ENCODE peak calls at places on chromosome 13, in five cellular contexts. One of them, this sample, is unnamed.

GRCh38 chr13:30763786-30764440 is 28.6 kb downstream of the ALOX5AP start:
- DNase-seq in CD8-positive, alpha-beta T cell: no peak
- DNase-seq in fibroblast of pulmonary artery: peak
- DNase-seq in psoas muscle: no peak
- DNase-seq in nephron progenitor cell: no peak
- DNase-seq in this sample: no peak

GRCh38 chr13:113923376-113924063 is 50.4 kb downstream of the C13orf46 start:
- DNase-seq in CD8-positive, alpha-beta T cell: no peak
- DNase-seq in fibroblast of pulmonary artery: no peak
- DNase-seq in psoas muscle: no peak
- DNase-seq in nephron progenitor cell: no peak
- DNase-seq in this sample: no peak

GRCh38 chr13:104779311-104779710 is 1713.1 kb upstream of the SLC10A2 start:
- DNase-seq in CD8-positive, alpha-beta T cell: no peak
- DNase-seq in fibroblast of pulmonary artery: peak
- DNase-seq in psoas muscle: no peak
- DNase-seq in nephron progenitor cell: peak
- DNase-seq in this sample: no peak

GRCh38 chr13:56886398-56886797 is 254.3 kb upstream of the PRR20A start:
- DNase-seq in CD8-positive, alpha-beta T cell: no peak
- DNase-seq in fibroblast of pulmonary artery: no peak
- DNase-seq in psoas muscle: no peak
- DNase-seq in nephron progenitor cell: no peak
- DNase-seq in this sample: no peak

GRCh38 chr13:30849611-30850010 is 56.5 kb upstream of the MEDAG start:
- DNase-seq in CD8-positive, alpha-beta T cell: no peak
- DNase-seq in fibroblast of pulmonary artery: no peak
- DNase-seq in psoas muscle: no peak
- DNase-seq in nephron progenitor cell: no peak
- DNase-seq in this sample: no peak

GRCh38 chr13:63198076-63198475 is 1782.4 kb upstream of the PCDH20 start:
- DNase-seq in CD8-positive, alpha-beta T cell: no peak
- DNase-seq in fibroblast of pulmonary artery: peak
- DNase-seq in psoas muscle: no peak
- DNase-seq in nephron progenitor cell: no peak
- DNase-seq in this sample: no peak

GRCh38 chr13:28613562-28613961 is 45.4 kb upstream of the POMP start:
- DNase-seq in CD8-positive, alpha-beta T cell: no peak
- DNase-seq in fibroblast of pulmonary artery: no peak
- DNase-seq in psoas muscle: no peak
- DNase-seq in nephron progenitor cell: no peak
- DNase-seq in this sample: no peak

GRCh38 chr13:27770809-27771208 is 21.5 kb upstream of the GSX1 start:
- DNase-seq in CD8-positive, alpha-beta T cell: no peak
- DNase-seq in fibroblast of pulmonary artery: peak
- DNase-seq in psoas muscle: no peak
- DNase-seq in nephron progenitor cell: no peak
- DNase-seq in this sample: no peak

GRCh38 chr13:110518150-110518525 is 43.4 kb downstream of the RAB20 start:
- DNase-seq in CD8-positive, alpha-beta T cell: no peak
- DNase-seq in fibroblast of pulmonary artery: no peak
- DNase-seq in psoas muscle: no peak
- DNase-seq in nephron progenitor cell: no peak
- DNase-seq in this sample: no peak

GRCh38 chr13:99208845-99209527 is 8.3 kb downstream of the UBAC2 start:
- DNase-seq in CD8-positive, alpha-beta T cell: no peak
- DNase-seq in fibroblast of pulmonary artery: no peak
- DNase-seq in psoas muscle: no peak
- DNase-seq in nephron progenitor cell: no peak
- DNase-seq in this sample: no peak

GRCh38 chr13:37640499-37640898 is 41.9 kb upstream of the POSTN start:
- DNase-seq in CD8-positive, alpha-beta T cell: no peak
- DNase-seq in fibroblast of pulmonary artery: peak
- DNase-seq in psoas muscle: no peak
- DNase-seq in nephron progenitor cell: peak
- DNase-seq in this sample: no peak

GRCh38 chr13:24207841-24208240 is 47.3 kb downstream of the SPATA13 start:
- DNase-seq in CD8-positive, alpha-beta T cell: no peak
- DNase-seq in fibroblast of pulmonary artery: no peak
- DNase-seq in psoas muscle: no peak
- DNase-seq in nephron progenitor cell: no peak
- DNase-seq in this sample: no peak

GRCh38 chr13:74930402-74931165 is 551.4 kb downstream of the TBC1D4 start:
- DNase-seq in CD8-positive, alpha-beta T cell: no peak
- DNase-seq in fibroblast of pulmonary artery: peak
- DNase-seq in psoas muscle: no peak
- DNase-seq in nephron progenitor cell: no peak
- DNase-seq in this sample: no peak

GRCh38 chr13:113955235-113955634 is 18.6 kb downstream of the C13orf46 start:
- DNase-seq in CD8-positive, alpha-beta T cell: no peak
- DNase-seq in fibroblast of pulmonary artery: no peak
- DNase-seq in psoas muscle: peak
- DNase-seq in nephron progenitor cell: no peak
- DNase-seq in this sample: no peak

GRCh38 chr13:71913717-71914116 is 46.7 kb upstream of the DACH1 start:
- DNase-seq in CD8-positive, alpha-beta T cell: no peak
- DNase-seq in fibroblast of pulmonary artery: no peak
- DNase-seq in psoas muscle: no peak
- DNase-seq in nephron progenitor cell: no peak
- DNase-seq in this sample: no peak

DNA sequence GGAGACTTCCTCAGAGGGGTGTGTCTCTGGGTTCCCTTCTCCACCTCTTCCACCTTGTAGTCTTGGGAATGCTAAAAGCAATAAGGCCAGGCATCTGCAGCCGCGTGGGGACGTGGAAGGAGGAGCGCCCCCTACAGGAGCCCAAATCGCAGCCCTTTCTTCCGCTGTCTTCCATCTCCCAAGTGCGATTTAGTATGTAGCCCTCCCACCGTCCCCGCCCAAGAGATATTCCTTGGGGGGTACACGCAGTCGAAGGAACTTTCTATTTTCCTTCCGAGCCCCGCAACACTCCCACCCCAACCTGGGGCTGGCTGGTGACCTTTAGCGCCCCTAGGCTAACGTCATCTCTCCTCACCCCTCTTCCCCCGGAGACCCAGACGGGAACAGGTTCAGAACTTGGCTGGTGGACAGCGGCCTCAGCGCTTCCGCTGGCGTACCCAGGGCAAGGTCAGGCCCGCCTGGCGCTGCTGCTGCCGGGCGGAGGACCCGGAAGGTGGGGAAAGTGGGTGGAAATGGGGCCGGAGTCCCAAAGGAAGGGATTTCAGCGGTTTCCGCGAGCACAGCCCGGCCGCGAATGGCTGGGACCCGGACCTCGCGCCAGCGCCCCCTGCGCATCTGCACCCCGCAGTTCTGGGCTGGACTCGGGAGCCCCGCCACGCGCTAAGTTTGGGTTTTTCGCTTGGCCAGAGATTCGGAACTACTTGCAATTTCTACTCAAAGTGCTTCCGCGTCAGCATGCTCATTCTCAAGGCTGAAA is 2.1 kb upstream of the PCDH8 start:
- DNase-seq in CD8-positive, alpha-beta T cell: no peak
- DNase-seq in fibroblast of pulmonary artery: peak
- DNase-seq in psoas muscle: peak
- DNase-seq in nephron progenitor cell: peak
- DNase-seq in this sample: peak
- TF ChIP-seq CTCF in CD8-positive, alpha-beta T cell: no peak
- TF ChIP-seq CTCF in fibroblast of pulmonary artery: no peak
- TF ChIP-seq CTCF in psoas muscle: no peak
- TF ChIP-seq CTCF in nephron progenitor cell: peak
- TF ChIP-seq CTCF in this sample: no peak

DNA sequence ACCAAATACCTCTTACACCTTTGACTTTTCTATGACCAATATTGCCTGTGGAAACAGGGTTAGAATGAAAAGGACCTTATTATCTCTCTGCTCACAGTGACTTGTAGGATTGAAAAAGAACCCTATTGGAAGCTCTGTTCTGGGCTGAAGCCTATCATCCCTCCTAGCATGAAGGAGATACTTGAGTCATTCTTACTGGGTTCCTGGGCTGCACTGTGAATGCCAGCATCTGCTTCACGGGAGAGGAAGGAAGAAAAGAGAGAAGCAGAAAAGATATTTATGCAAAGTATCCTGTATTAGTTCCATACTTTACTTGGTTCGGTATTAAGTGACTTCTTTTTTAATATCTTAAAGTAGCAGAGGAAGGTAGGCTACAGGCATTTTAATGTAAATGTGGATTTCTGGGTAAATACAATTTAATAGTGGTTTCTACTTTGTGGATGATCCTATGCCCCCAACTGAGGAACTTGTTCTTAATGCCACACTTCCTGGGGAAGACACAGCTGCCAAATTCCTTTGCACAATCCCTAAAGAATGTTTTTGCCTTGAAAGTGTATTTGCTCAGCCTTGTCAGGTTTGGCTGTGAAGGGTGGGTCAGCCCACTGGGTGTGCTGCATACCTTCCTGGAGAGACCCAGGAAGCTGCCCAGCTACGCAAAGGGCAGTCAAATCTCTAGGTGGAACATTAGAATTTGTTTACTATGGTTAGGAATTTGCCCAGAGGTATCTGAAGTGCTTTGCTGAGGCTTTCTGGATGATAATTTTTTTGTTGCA is 13.7 kb upstream of the SCEL start:
- DNase-seq in CD8-positive, alpha-beta T cell: no peak
- DNase-seq in fibroblast of pulmonary artery: peak
- DNase-seq in psoas muscle: no peak
- DNase-seq in nephron progenitor cell: no peak
- DNase-seq in this sample: peak
- TF ChIP-seq CTCF in CD8-positive, alpha-beta T cell: no peak
- TF ChIP-seq CTCF in fibroblast of pulmonary artery: no peak
- TF ChIP-seq CTCF in psoas muscle: no peak
- TF ChIP-seq CTCF in nephron progenitor cell: no peak
- TF ChIP-seq CTCF in this sample: no peak

GRCh38 chr13:109144693-109145437 is 515.5 kb downstream of the MYO16 start:
- DNase-seq in CD8-positive, alpha-beta T cell: no peak
- DNase-seq in fibroblast of pulmonary artery: peak
- DNase-seq in psoas muscle: no peak
- DNase-seq in nephron progenitor cell: no peak
- DNase-seq in this sample: no peak

GRCh38 chr13:109146912-109147624 is 517.7 kb downstream of the MYO16 start:
- DNase-seq in CD8-positive, alpha-beta T cell: no peak
- DNase-seq in fibroblast of pulmonary artery: peak
- DNase-seq in psoas muscle: no peak
- DNase-seq in nephron progenitor cell: no peak
- DNase-seq in this sample: no peak

GRCh38 chr13:109146393-109146792 is 517.0 kb downstream of the MYO16 start:
- DNase-seq in CD8-positive, alpha-beta T cell: no peak
- DNase-seq in fibroblast of pulmonary artery: no peak
- DNase-seq in psoas muscle: no peak
- DNase-seq in nephron progenitor cell: no peak
- DNase-seq in this sample: no peak

GRCh38 chr13:109148243-109148642 is 518.8 kb downstream of the MYO16 start:
- DNase-seq in CD8-positive, alpha-beta T cell: no peak
- DNase-seq in fibroblast of pulmonary artery: peak
- DNase-seq in psoas muscle: no peak
- DNase-seq in nephron progenitor cell: no peak
- DNase-seq in this sample: no peak

GRCh38 chr13:109145631-109146030 is 516.2 kb downstream of the MYO16 start:
- DNase-seq in CD8-positive, alpha-beta T cell: no peak
- DNase-seq in fibroblast of pulmonary artery: peak
- DNase-seq in psoas muscle: no peak
- DNase-seq in nephron progenitor cell: peak
- DNase-seq in this sample: no peak
- TF ChIP-seq CTCF in CD8-positive, alpha-beta T cell: no peak
- TF ChIP-seq CTCF in fibroblast of pulmonary artery: peak
- TF ChIP-seq CTCF in psoas muscle: peak
- TF ChIP-seq CTCF in nephron progenitor cell: peak
- TF ChIP-seq CTCF in this sample: peak

GRCh38 chr13:51892657-51893056 is 30.9 kb downstream of the CCDC70 start:
- DNase-seq in CD8-positive, alpha-beta T cell: no peak
- DNase-seq in fibroblast of pulmonary artery: no peak
- DNase-seq in psoas muscle: no peak
- DNase-seq in nephron progenitor cell: no peak
- DNase-seq in this sample: no peak

GRCh38 chr13:51900471-51900870 is 38.7 kb downstream of the CCDC70 start:
- DNase-seq in CD8-positive, alpha-beta T cell: no peak
- DNase-seq in fibroblast of pulmonary artery: no peak
- DNase-seq in psoas muscle: no peak
- DNase-seq in nephron progenitor cell: no peak
- DNase-seq in this sample: no peak

GRCh38 chr13:51894239-51894638 is 32.5 kb downstream of the CCDC70 start:
- DNase-seq in CD8-positive, alpha-beta T cell: no peak
- DNase-seq in fibroblast of pulmonary artery: no peak
- DNase-seq in psoas muscle: no peak
- DNase-seq in nephron progenitor cell: no peak
- DNase-seq in this sample: no peak

GRCh38 chr13:51895906-51896888 is 34.4 kb downstream of the CCDC70 start:
- DNase-seq in CD8-positive, alpha-beta T cell: no peak
- DNase-seq in fibroblast of pulmonary artery: peak
- DNase-seq in psoas muscle: no peak
- DNase-seq in nephron progenitor cell: peak
- DNase-seq in this sample: peak
- TF ChIP-seq CTCF in CD8-positive, alpha-beta T cell: peak
- TF ChIP-seq CTCF in fibroblast of pulmonary artery: peak
- TF ChIP-seq CTCF in psoas muscle: peak
- TF ChIP-seq CTCF in nephron progenitor cell: peak
- TF ChIP-seq CTCF in this sample: peak

GRCh38 chr13:97125051-97125809 is 96.9 kb upstream of the MBNL2 start:
- DNase-seq in CD8-positive, alpha-beta T cell: no peak
- DNase-seq in fibroblast of pulmonary artery: peak
- DNase-seq in psoas muscle: peak
- DNase-seq in nephron progenitor cell: peak
- DNase-seq in this sample: no peak
- TF ChIP-seq CTCF in CD8-positive, alpha-beta T cell: no peak
- TF ChIP-seq CTCF in fibroblast of pulmonary artery: peak
- TF ChIP-seq CTCF in psoas muscle: no peak
- TF ChIP-seq CTCF in nephron progenitor cell: no peak
- TF ChIP-seq CTCF in this sample: no peak

This sample was measured in left lung.